ENCODE peak calls at places on chromosomes 3 and 15, in seven cellular contexts. One of them, this sample, is unnamed.

GRCh38 chr15:57820119-57820518 is 113.6 kb downstream of the POLR2M start:
- DNase-seq in amniotic stem cell: peak; percentile 40
- DNase-seq in cardiac muscle cell: no peak
- DNase-seq in GM20000: no peak
- DNase-seq in colonic mucosa: no peak
- DNase-seq in kidney epithelial cell: no peak
- DNase-seq in mucosa of gallbladder: no peak
- DNase-seq in this sample: no peak

GRCh38 chr3:10336761-10337160 is 15.8 kb upstream of the SEC13 start:
- DNase-seq in colonic mucosa: no peak
- DNase-seq in amniotic stem cell: no peak
- DNase-seq in GM20000: no peak
- DNase-seq in cardiac muscle cell: no peak
- DNase-seq in kidney epithelial cell: no peak
- DNase-seq in mucosa of gallbladder: no peak
- DNase-seq in this sample: no peak

GRCh38 chr3:94028093-94028837 is at the start of gene STX19:
- DNase-seq in mucosa of gallbladder: peak; percentile 42
- DNase-seq in amniotic stem cell: no peak
- DNase-seq in GM20000: no peak
- DNase-seq in colonic mucosa: peak; percentile 72
- DNase-seq in cardiac muscle cell: no peak
- DNase-seq in kidney epithelial cell: no peak
- DNase-seq in this sample: no peak

GRCh38 chr15:57485869-57486268 is 105.8 kb upstream of the MYZAP start:
- DNase-seq in kidney epithelial cell: peak; percentile 97
- DNase-seq in GM20000: no peak
- DNase-seq in mucosa of gallbladder: no peak
- DNase-seq in cardiac muscle cell: peak; percentile 39
- DNase-seq in amniotic stem cell: peak; percentile 61
- DNase-seq in colonic mucosa: no peak
- DNase-seq in this sample: no peak

GRCh38 chr3:18423401-18424212 is 1.5 kb downstream of the SATB1 start:
- DNase-seq in cardiac muscle cell: peak; percentile 39
- DNase-seq in amniotic stem cell: no peak
- DNase-seq in mucosa of gallbladder: peak; percentile 65
- DNase-seq in colonic mucosa: peak; percentile 82
- DNase-seq in kidney epithelial cell: no peak
- DNase-seq in GM20000: peak; percentile 46
- DNase-seq in this sample: peak; percentile 65

GRCh38 chr3:62732183-62732904 is 142.9 kb downstream of the CADPS start:
- DNase-seq in GM20000: no peak
- DNase-seq in colonic mucosa: peak; percentile 38
- DNase-seq in amniotic stem cell: no peak
- DNase-seq in cardiac muscle cell: no peak
- DNase-seq in kidney epithelial cell: no peak
- DNase-seq in mucosa of gallbladder: no peak
- DNase-seq in this sample: no peak

GRCh38 chr3:135100349-135100741 is 305.3 kb downstream of the EPHB1 start:
- DNase-seq in amniotic stem cell: no peak
- DNase-seq in colonic mucosa: no peak
- DNase-seq in GM20000: no peak
- DNase-seq in mucosa of gallbladder: no peak
- DNase-seq in kidney epithelial cell: no peak
- DNase-seq in cardiac muscle cell: no peak
- DNase-seq in this sample: no peak

GRCh38 chr3:72492240-72492639 is 356.0 kb downstream of the SHQ1 start:
- DNase-seq in amniotic stem cell: peak; percentile 82
- DNase-seq in colonic mucosa: peak; percentile 30
- DNase-seq in GM20000: no peak
- DNase-seq in kidney epithelial cell: peak; percentile 71
- DNase-seq in mucosa of gallbladder: peak; percentile 13
- DNase-seq in cardiac muscle cell: no peak
- DNase-seq in this sample: no peak

GRCh38 chr3:22296641-22297040 is 545.6 kb upstream of the ZNF385D start:
- DNase-seq in cardiac muscle cell: no peak
- DNase-seq in amniotic stem cell: no peak
- DNase-seq in colonic mucosa: no peak
- DNase-seq in GM20000: no peak
- DNase-seq in mucosa of gallbladder: no peak
- DNase-seq in kidney epithelial cell: no peak
- DNase-seq in this sample: no peak

This sample was measured in left lobe of liver.